ENCODE peak calls at places on chromosomes 5 and 9, in nine cellular contexts. P is fibroblast of lung, I is PC-3, J is GM23248, X is endothelial cell of umbilical vein, Y is HCT116, D is SK-N-SH, W is mesenchymal stem cell, G is IMR-90. V is an unnamed sample.

GRCh38 chr9:121772600-121773285 is 121.3 kb downstream of the DAB2IP start:
- DNase-seq in P (no peak), I (no peak), J (no peak), X (no peak), Y (no peak), D (no peak), W (no peak), G (no peak), V (no peak)

GRCh38 chr5:145629047-145629446 is 206.1 kb downstream of the PRELID2 start:
- DNase-seq in P (no peak), I (no peak), J (no peak), X (no peak), Y (no peak), D (no peak), W (no peak), G (no peak), V (no peak)

GRCh38 chr9:116421006-116421538 is 266.0 kb upstream of the TRIM32 start:
- DNase-seq in P (no peak), I (no peak), J (peak), X (no peak), Y (no peak), D (no peak), W (no peak), G (peak), V (peak)

GRCh38 chr5:78907255-78907886 is 77.7 kb downstream of the ARSB start:
- DNase-seq in P (peak), I (no peak), J (peak), X (peak), Y (no peak), D (no peak), W (peak), G (peak), V (no peak)

GRCh38 chr5:58925627-58926545 is 343.0 kb downstream of the RAB3C start:
- DNase-seq in P (no peak), I (no peak), J (peak), X (no peak), Y (no peak), D (no peak), W (no peak), G (no peak), V (no peak)

GRCh38 chr5:38426986-38427950 is 129.2 kb downstream of the LIFR start:
- DNase-seq in P (no peak), I (peak), J (no peak), X (no peak), Y (no peak), D (no peak), W (peak), G (peak), V (peak)

GRCh38 chr5:52725065-52725746 is 62.5 kb upstream of the ITGA1 start:
- DNase-seq in P (no peak), I (peak), J (no peak), X (no peak), Y (no peak), D (no peak), W (peak), G (peak), V (peak)

GRCh38 chr5:160697281-160697680 is 154.7 kb downstream of the ATP10B start:
- DNase-seq in P (no peak), I (no peak), J (no peak), X (no peak), Y (no peak), D (no peak), W (no peak), G (no peak), V (no peak)

GRCh38 chr9:89466451-89467277 is 31.2 kb downstream of the SEMA4D start:
- DNase-seq in P (no peak), I (no peak), J (no peak), X (no peak), Y (no peak), D (no peak), W (no peak), G (no peak), V (no peak)

GRCh38 chr5:115561176-115561575 is 16.6 kb upstream of the FEM1C start:
- DNase-seq in P (no peak), I (no peak), J (no peak), X (no peak), Y (no peak), D (no peak), W (no peak), G (no peak), V (no peak)

GRCh38 chr9:94804316-94804715 is 77.8 kb downstream of the AOPEP start:
- DNase-seq in P (no peak), I (no peak), J (no peak), X (no peak), Y (no peak), D (no peak), W (no peak), G (no peak), V (no peak)

GRCh38 chr5:110824936-110825441 is 86.2 kb downstream of the SLC25A46 start:
- DNase-seq in P (no peak), I (no peak), J (no peak), X (no peak), Y (no peak), D (no peak), W (no peak), G (no peak), V (no peak)

GRCh38 chr5:181191526-181192336 is 13.3 kb downstream of the TRIM7 start:
- DNase-seq in P (peak), I (peak), J (peak), X (peak), Y (peak), D (peak), W (peak), G (peak), V (peak)

GRCh38 chr9:8799231-8800014 is 999.8 kb upstream of the DMAC1 start:
- DNase-seq in P (no peak), I (no peak), J (no peak), X (no peak), Y (no peak), D (no peak), W (no peak), G (no peak), V (no peak)

GRCh38 chr5:58263291-58263690 is 196.6 kb downstream of the PLK2 start:
- DNase-seq in P (no peak), I (no peak), J (no peak), X (no peak), Y (no peak), D (no peak), W (no peak), G (no peak), V (no peak)

GRCh38 chr9:14935917-14936316 is 25.7 kb upstream of the FREM1 start:
- DNase-seq in P (no peak), I (no peak), J (no peak), X (no peak), Y (no peak), D (peak), W (peak), G (no peak), V (no peak)

GRCh38 chr9:136532799-136533774 is 12.8 kb downstream of the NOTCH1 start:
- DNase-seq in P (no peak), I (no peak), J (no peak), X (no peak), Y (no peak), D (no peak), W (no peak), G (no peak), V (no peak)

GRCh38 chr5:73644385-73644963 is 18.5 kb downstream of the ARHGEF28 start:
- DNase-seq in P (no peak), I (no peak), J (no peak), X (no peak), Y (no peak), D (no peak), W (no peak), G (no peak), V (no peak)

GRCh38 chr5:119943148-119943547 is 313.8 kb downstream of the FAM170A start:
- DNase-seq in P (peak), I (peak), J (peak), X (peak), Y (no peak), D (no peak), W (peak), G (peak), V (no peak)

GRCh38 chr9:128203842-128204551 is 818 bp downstream of the DNM1 start:
- DNase-seq in P (peak), I (peak), J (peak), X (peak), Y (no peak), D (peak), W (peak), G (peak), V (no peak)

GRCh38 chr9:134295746-134296250 is 30.5 kb upstream of the RXRA start:
- DNase-seq in P (no peak), I (no peak), J (no peak), X (no peak), Y (no peak), D (no peak), W (no peak), G (no peak), V (no peak)

GRCh38 chr5:121797677-121798518 is 53.8 kb upstream of the FTMT start:
- DNase-seq in P (no peak), I (no peak), J (no peak), X (no peak), Y (no peak), D (no peak), W (no peak), G (no peak), V (no peak)

GRCh38 chr5:95726811-95727763 is 4.0 kb upstream of the RHOBTB3 start:
- DNase-seq in P (no peak), I (no peak), J (peak), X (no peak), Y (no peak), D (no peak), W (no peak), G (no peak), V (no peak)

GRCh38 chr5:78260771-78261170 is 33.7 kb downstream of the AP3B1 start:
- DNase-seq in P (no peak), I (no peak), J (no peak), X (no peak), Y (no peak), D (no peak), W (peak), G (peak), V (peak)

GRCh38 chr9:120735415-120736126 is 21.3 kb upstream of the MEGF9 start:
- DNase-seq in P (peak), I (no peak), J (peak), X (no peak), Y (no peak), D (no peak), W (peak), G (peak), V (no peak)

GRCh38 chr9:105299190-105299854 is 54.9 kb downstream of the SLC44A1 start:
- DNase-seq in P (peak), I (peak), J (peak), X (peak), Y (no peak), D (no peak), W (peak), G (peak), V (no peak)

GRCh38 chr9:9855503-9856078 is 757.2 kb downstream of the PTPRD start:
- DNase-seq in P (no peak), I (no peak), J (no peak), X (no peak), Y (no peak), D (no peak), W (no peak), G (no peak), V (no peak)

GRCh38 chr5:89556215-89557009 is 673.4 kb upstream of the MEF2C start:
- DNase-seq in P (peak), I (peak), J (peak), X (peak), Y (peak), D (no peak), W (peak), G (peak), V (peak)

GRCh38 chr5:54821445-54822330 is 163.7 kb downstream of the ESM1 start:
- DNase-seq in P (no peak), I (no peak), J (no peak), X (no peak), Y (no peak), D (no peak), W (no peak), G (peak), V (no peak)
- H2AFZ ChIP-seq in P (no peak), I (no peak), J (no peak), X (no peak), Y (no peak), D (no peak), W (no peak), G (no peak), V (no peak)

GRCh38 chr9:123550012-123550411 is 194.0 kb downstream of the CRB2 start:
- DNase-seq in P (no peak), I (no peak), J (no peak), X (no peak), Y (no peak), D (peak), W (no peak), G (no peak), V (no peak)

GRCh38 chr9:123548749-123549545 is 192.9 kb downstream of the CRB2 start:
- DNase-seq in P (no peak), I (no peak), J (no peak), X (peak), Y (no peak), D (no peak), W (peak), G (no peak), V (no peak)

GRCh38 chr9:123552530-123552929 is 196.5 kb downstream of the CRB2 start:
- DNase-seq in P (no peak), I (no peak), J (no peak), X (no peak), Y (no peak), D (no peak), W (no peak), G (no peak), V (no peak)

GRCh38 chr9:123551636-123552203 is 195.7 kb downstream of the CRB2 start:
- DNase-seq in P (no peak), I (no peak), J (no peak), X (no peak), Y (no peak), D (no peak), W (no peak), G (no peak), V (no peak)

DNA sequence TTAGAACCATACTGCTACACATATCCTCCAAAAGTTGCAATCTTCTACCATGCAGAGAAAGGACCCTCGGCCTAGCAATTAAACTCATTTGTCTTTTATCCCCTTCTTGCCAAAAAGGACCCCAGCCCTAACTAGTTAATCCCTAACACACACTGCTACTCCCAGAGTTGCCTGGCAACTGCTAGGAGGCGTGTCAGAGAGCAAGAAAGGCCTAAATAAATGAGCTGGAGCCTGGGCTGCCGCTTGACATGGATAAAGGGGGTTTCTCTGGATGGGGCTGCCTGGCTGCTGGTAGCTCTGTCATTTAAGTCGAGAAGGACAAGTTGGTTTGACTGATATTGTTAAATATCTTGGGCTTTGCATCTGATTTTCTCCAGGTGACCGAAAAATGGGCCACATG is 194.8 kb downstream of the CRB2 start:
- DNase-seq in P (no peak), I (no peak), J (no peak), X (no peak), Y (no peak), D (peak), W (no peak), G (no peak), V (no peak)
- H2AFZ ChIP-seq in P (no peak), I (no peak), J (no peak), X (no peak), Y (no peak), D (no peak), W (no peak), G (no peak), V (no peak)

DNA sequence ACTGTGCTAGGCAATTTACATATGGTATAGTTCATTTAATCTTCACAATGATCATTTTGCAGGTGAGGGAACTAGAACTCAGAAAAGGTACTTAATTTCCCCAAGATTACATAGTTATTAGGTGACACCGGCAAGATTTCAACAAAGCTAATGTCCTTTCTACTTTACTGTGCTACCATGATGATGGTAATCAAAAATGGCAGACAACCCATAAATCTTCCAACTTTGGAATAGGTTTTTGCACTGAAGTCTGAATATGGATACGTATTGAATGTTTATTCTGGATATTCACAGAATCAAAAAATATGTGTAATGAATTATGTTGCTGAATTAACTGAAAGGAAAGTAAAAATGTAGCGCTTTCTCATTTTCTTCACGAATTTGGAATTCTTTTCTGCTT is 13.8 kb downstream of the PDCD1LG2 start:
- DNase-seq in P (no peak), I (no peak), J (no peak), X (no peak), Y (no peak), D (no peak), W (no peak), G (no peak), V (no peak)
- H2AFZ ChIP-seq in P (no peak), I (no peak), J (no peak), X (no peak), Y (no peak), D (no peak), W (no peak), G (no peak), V (no peak)

DNA sequence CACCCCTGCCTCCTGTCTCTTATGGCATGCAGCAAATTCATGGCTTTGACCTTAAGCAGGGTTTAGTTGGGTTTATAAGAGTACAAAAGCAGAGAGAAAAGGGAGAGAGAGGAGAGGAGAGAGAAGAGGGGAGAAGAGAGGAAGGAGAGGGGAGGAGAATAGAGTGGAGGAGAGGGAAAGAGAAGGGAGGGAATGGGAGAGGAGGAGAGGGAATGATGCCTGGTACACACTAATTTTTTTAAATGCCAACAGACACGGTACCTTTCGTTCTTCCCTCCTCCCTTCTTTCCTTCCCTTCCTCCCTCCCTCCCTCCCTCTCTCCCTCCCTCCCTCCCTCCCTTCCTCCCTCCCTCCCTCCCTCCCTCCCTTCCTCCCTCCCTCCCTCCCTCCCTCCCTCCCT is 48.7 kb downstream of the TNC start:
- DNase-seq in P (no peak), I (no peak), J (no peak), X (no peak), Y (no peak), D (no peak), W (no peak), G (no peak), V (no peak)
- H2AFZ ChIP-seq in P (no peak), I (no peak), J (no peak), X (no peak), Y (no peak), D (no peak), W (no peak), G (no peak), V (no peak)

DNA sequence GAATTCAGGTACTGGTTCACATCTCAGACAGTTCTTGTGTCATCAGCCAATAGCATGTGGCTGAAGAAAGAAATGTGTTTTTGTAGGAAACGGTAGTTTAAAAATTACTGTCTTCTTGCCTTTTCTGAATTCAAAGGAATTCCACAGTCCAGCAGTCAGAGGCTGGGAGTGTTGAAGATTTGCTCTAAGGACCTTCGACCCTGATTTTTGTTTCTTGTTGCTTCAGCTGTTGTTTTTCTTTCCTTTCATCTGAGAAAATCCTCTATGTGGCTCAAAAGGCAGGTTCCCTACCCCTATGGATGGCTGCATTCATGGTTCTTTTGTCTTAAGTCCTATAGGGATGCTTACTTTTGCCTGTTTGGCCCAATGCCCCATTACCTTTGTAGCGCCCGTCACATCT is 304.9 kb downstream of the TMEM167A start:
- DNase-seq in P (no peak), I (no peak), J (no peak), X (no peak), Y (no peak), D (no peak), W (no peak), G (no peak), V (no peak)
- H2AFZ ChIP-seq in P (no peak), I (no peak), J (no peak), X (no peak), Y (no peak), D (no peak), W (no peak), G (no peak), V (no peak)

V was measured in keratinocyte.